ENCODE peak calls at places on chromosomes 1 and 21, in four cellular contexts. H is BJ, R is BE2C, S is C1 segment of cervical spinal cord. A is an unnamed sample.

GRCh38 chr21:43767980-43768867 is 7.9 kb downstream of the CSTB start:
- DNase-seq in S (no peak), R (no peak), H (no peak), A (no peak)

GRCh38 chr21:31604591-31605190 is 54.8 kb upstream of the SOD1 start:
- DNase-seq in S (no peak), H (no peak), R (peak; percentile 76), A (peak; percentile 71)

GRCh38 chr1:206911064-206911663 is 10.6 kb downstream of the FCMR start:
- DNase-seq in H (no peak), S (no peak), R (no peak), A (no peak)

GRCh38 chr1:167533851-167534300 is 15.5 kb upstream of the CD247 start:
- DNase-seq in S (no peak), R (peak; percentile 65), H (no peak), A (peak; percentile 67)

GRCh38 chr1:151368745-151369610 is 3.5 kb downstream of the SELENBP1 start:
- DNase-seq in H (no peak), R (no peak), S (no peak), A (no peak)

GRCh38 chr1:22529901-22530621 is 33.2 kb upstream of the EPHA8 start:
- DNase-seq in S (no peak), R (no peak), H (peak; percentile 17), A (no peak)

GRCh38 chr1:218837051-218837450 is 336.6 kb upstream of the LYPLAL1 start:
- DNase-seq in R (no peak), H (no peak), S (no peak), A (no peak)

GRCh38 chr1:53343831-53344668 is 16.2 kb upstream of the LRP8 start:
- DNase-seq in H (no peak), S (no peak), R (no peak), A (no peak)

GRCh38 chr1:30718636-30719405 is 4.6 kb downstream of the MATN1 start:
- DNase-seq in H (peak; percentile 73), R (peak; percentile 74), S (peak; percentile 68), A (peak; percentile 80)

GRCh38 chr1:56502700-56503245 is 76.6 kb downstream of the PLPP3 start:
- DNase-seq in H (no peak), R (no peak), S (no peak), A (no peak)

GRCh38 chr1:83097715-83098613 is 901.0 kb downstream of the TTLL7 start:
- DNase-seq in R (no peak), H (peak; percentile 81), S (no peak), A (no peak)

GRCh38 chr1:54967372-54967771 is 13.1 kb upstream of the TMEM61 start:
- DNase-seq in H (no peak), R (no peak), S (no peak), A (no peak)

GRCh38 chr1:21534674-21535378 is 25.6 kb downstream of the ALPL start:
- DNase-seq in H (no peak), S (no peak), R (peak; percentile 33), A (no peak)

GRCh38 chr1:97017895-97018294 is 296.3 kb downstream of the PTBP2 start:
- DNase-seq in R (peak; percentile 55), S (no peak), H (no peak), A (no peak)

GRCh38 chr1:224061436-224061835 is 52.5 kb upstream of the FBXO28 start:
- DNase-seq in H (no peak), S (no peak), R (no peak), A (no peak)

GRCh38 chr21:17613242-17613676 is 558 bp upstream of the BTG3 start:
- DNase-seq in H (no peak), R (no peak), S (no peak), A (no peak)